ENCODE peak calls at places on chromosomes 7 and 10, in nine cellular contexts. G is mesendoderm; J is mesothelial cell of epicardium; X is progenitor cell of endocrine pancreas; V is NCI-H226; P is HEK293T; K is activated T-cell treated with anti-CD3 and anti-CD28 coated beads, Interleukin-2, amount 50 U/mL, for 24 hours; Q is AG10803; O is PC-3. E is an unnamed sample.

GRCh38 chr10:121845044-121845784 is 82.6 kb downstream of the ATE1 start:
- DNase-seq in G (no peak), J (no peak), X (no peak), V (no peak), P (no peak), K (no peak), Q (no peak), O (no peak), E (no peak)

GRCh38 chr7:96136600-96137239 is 185.2 kb downstream of the SLC25A13 start:
- DNase-seq in G (no peak), J (no peak), X (no peak), V (no peak), P (no peak), K (no peak), Q (no peak), O (no peak), E (no peak)

GRCh38 chr7:6340241-6340640 is 67.8 kb upstream of the CYTH3 start:
- DNase-seq in G (no peak), J (no peak), X (no peak), V (no peak), P (no peak), K (no peak), Q (no peak), O (no peak), E (no peak)

GRCh38 chr7:77348371-77348813 is 67.8 kb downstream of the GSAP start:
- DNase-seq in G (peak; percentile 28), J (no peak), X (no peak), V (peak; percentile 82), P (no peak), K (no peak), Q (peak; percentile 21), O (peak; percentile 15), E (no peak)

GRCh38 chr7:102111758-102112119 is 174.9 kb upstream of the SH2B2 start:
- DNase-seq in G (no peak), J (no peak), X (no peak), V (no peak), P (no peak), K (no peak), Q (no peak), O (no peak), E (no peak)

GRCh38 chr7:33700001-33700899 is 205.1 kb upstream of the BMPER start:
- DNase-seq in G (no peak), J (no peak), X (no peak), V (no peak), P (no peak), K (no peak), Q (no peak), O (no peak), E (no peak)

GRCh38 chr10:55283041-55283440 is 482.0 kb upstream of the PCDH15 start:
- DNase-seq in G (no peak), J (no peak), X (no peak), V (no peak), P (no peak), K (no peak), Q (no peak), O (peak; percentile 34), E (no peak)

GRCh38 chr7:26853788-26854393 is 10.5 kb downstream of the SKAP2 start:
- DNase-seq in G (peak; percentile 11), J (no peak), X (no peak), V (peak; percentile 69), P (no peak), K (no peak), Q (peak; percentile 69), O (peak; percentile 73), E (no peak)

GRCh38 chr7:145989469-145989868 is 127.1 kb upstream of the CNTNAP2 start:
- DNase-seq in G (no peak), J (no peak), X (no peak), V (no peak), P (no peak), K (no peak), Q (no peak), O (no peak), E (no peak)

GRCh38 chr10:89032141-89032814 is 41.7 kb downstream of the FAS start:
- DNase-seq in G (peak; percentile 42), J (no peak), X (no peak), V (peak; percentile 61), P (no peak), K (peak; percentile 70), Q (peak; percentile 76), O (peak; percentile 77), E (peak; percentile 42)

GRCh38 chr10:113957013-113957412 is 86.7 kb upstream of the ADRB1 start:
- DNase-seq in G (no peak), J (no peak), X (no peak), V (peak; percentile 2), P (no peak), K (no peak), Q (peak; percentile 84), O (peak; percentile 62), E (no peak)

GRCh38 chr7:151361193-151361959 is 19.8 kb downstream of the NUB1 start:
- DNase-seq in G (no peak), J (no peak), X (no peak), V (no peak), P (no peak), K (no peak), Q (no peak), O (no peak), E (no peak)

GRCh38 chr7:50704844-50705243 is 77.9 kb downstream of the GRB10 start:
- DNase-seq in G (no peak), J (no peak), X (no peak), V (no peak), P (no peak), K (no peak), Q (no peak), O (no peak), E (no peak)

GRCh38 chr7:25360471-25360870 is 132.2 kb upstream of the NPVF start:
- DNase-seq in G (no peak), J (no peak), X (no peak), V (no peak), P (no peak), K (no peak), Q (no peak), O (no peak), E (no peak)

GRCh38 chr10:35433851-35434426 is 97.6 kb downstream of the CCNY start:
- DNase-seq in G (no peak), J (no peak), X (no peak), V (peak; percentile 23), P (no peak), K (no peak), Q (peak; percentile 87), O (no peak), E (no peak)

GRCh38 chr7:55086413-55087201 is 67.8 kb downstream of the EGFR start:
- DNase-seq in G (no peak), J (no peak), X (no peak), V (peak; percentile 83), P (no peak), K (peak; percentile 48), Q (peak; percentile 81), O (peak; percentile 78), E (no peak)

GRCh38 chr10:16592327-16592854 is 70.7 kb upstream of the C1QL3 start:
- DNase-seq in G (no peak), J (no peak), X (no peak), V (no peak), P (no peak), K (no peak), Q (peak; percentile 45), O (no peak), E (no peak)

GRCh38 chr7:158527038-158527437 is 60.6 kb downstream of the PTPRN2 start:
- DNase-seq in G (no peak), J (no peak), X (no peak), V (no peak), P (no peak), K (no peak), Q (no peak), O (no peak), E (no peak)

GRCh38 chr7:7688310-7688709 is 30.1 kb downstream of the RPA3 start:
- DNase-seq in G (no peak), J (no peak), X (no peak), V (no peak), P (no peak), K (no peak), Q (no peak), O (no peak), E (no peak)

GRCh38 chr10:87844837-87845623 is 18.3 kb downstream of the KLLN start:
- DNase-seq in G (no peak), J (no peak), X (no peak), V (peak; percentile 64), P (no peak), K (no peak), Q (peak; percentile 34), O (peak; percentile 75), E (no peak)

GRCh38 chr7:112018305-112019030 is 187.7 kb downstream of the DOCK4 start:
- DNase-seq in G (no peak), J (no peak), X (no peak), V (no peak), P (no peak), K (no peak), Q (peak; percentile 8), O (no peak), E (no peak)

GRCh38 chr10:99234067-99234738 is 1.4 kb downstream of the HPSE2 start:
- DNase-seq in G (peak; percentile 79), J (peak; percentile 39), X (peak; percentile 20), V (no peak), P (no peak), K (peak; percentile 54), Q (peak; percentile 53), O (no peak), E (no peak)

GRCh38 chr7:128056901-128057300 is 25.7 kb upstream of the LRRC4 start:
- DNase-seq in G (no peak), J (no peak), X (no peak), V (peak; percentile 89), P (no peak), K (no peak), Q (peak; percentile 85), O (no peak), E (no peak)

GRCh38 chr10:3123571-3124411 is 48.8 kb downstream of the PITRM1 start:
- DNase-seq in G (no peak), J (no peak), X (no peak), V (no peak), P (no peak), K (no peak), Q (no peak), O (no peak), E (no peak)

GRCh38 chr10:37765216-37765615 is 92.2 kb downstream of the ZNF248 start:
- DNase-seq in G (no peak), J (no peak), X (no peak), V (no peak), P (no peak), K (no peak), Q (no peak), O (no peak), E (no peak)

GRCh38 chr10:124993728-124994451 is 52.0 kb downstream of the ZRANB1 start:
- DNase-seq in G (no peak), J (no peak), X (peak; percentile 3), V (no peak), P (no peak), K (peak; percentile 23), Q (no peak), O (no peak), E (no peak)

GRCh38 chr10:19168584-19168983 is 120.0 kb downstream of the MALRD1 start:
- DNase-seq in G (peak; percentile 65), J (no peak), X (no peak), V (peak; percentile 13), P (peak; percentile 50), K (no peak), Q (no peak), O (no peak), E (no peak)

GRCh38 chr7:91383186-91383585 is 119.0 kb downstream of the FZD1 start:
- DNase-seq in G (no peak), J (no peak), X (no peak), V (no peak), P (no peak), K (no peak), Q (peak; percentile 21), O (no peak), E (no peak)

E was measured in omental fat pad.